ENCODE peak calls at places on chromosomes 13 and 19, in four cellular contexts. D, R, M and J are unnamed samples.

GRCh38 chr19:38528931-38529330 is 88.8 kb downstream of the MAP4K1 start:
- DNase-seq in D (no peak), R (no peak), M (no peak), J (no peak)

GRCh38 chr13:35744144-35744543 is 267.7 kb upstream of the MAB21L1 start:
- DNase-seq in M (no peak), R (no peak), D (no peak), J (no peak)

GRCh38 chr13:39336964-39337363 is 266.0 kb downstream of the LHFPL6 start:
- DNase-seq in M (no peak), R (no peak), D (no peak), J (no peak)

GRCh38 chr19:49475191-49475932 is 1.3 kb downstream of the FLT3LG start:
- DNase-seq in R (no peak), M (no peak), D (no peak), J (no peak)

GRCh38 chr13:25727776-25728175 is 324.0 kb downstream of the SHISA2 start:
- DNase-seq in D (no peak), M (no peak), R (no peak), J (no peak)

GRCh38 chr13:51767100-51767499 is 36.9 kb downstream of the DHRS12 start:
- DNase-seq in R (no peak), D (no peak), M (no peak), J (no peak)

GRCh38 chr13:111115051-111115840 is at the start of gene ARHGEF7:
- DNase-seq in D (no peak), R (no peak), M (no peak), J (no peak)

GRCh38 chr19:8935460-8935859 is 74.7 kb downstream of the MUC16 start:
- DNase-seq in D (no peak), M (no peak), R (no peak), J (no peak)

GRCh38 chr19:23547816-23548430 is 139.1 kb downstream of the ZNF675 start:
- DNase-seq in D (no peak), M (no peak), R (no peak), J (no peak)

GRCh38 chr13:24995225-24995804 is 100.6 kb upstream of the PABPC3 start:
- DNase-seq in R (peak; percentile 76), D (no peak), M (no peak), J (peak; percentile 61)

GRCh38 chr19:8161135-8161646 is 11.8 kb upstream of the FBN3 start:
- DNase-seq in D (no peak), M (no peak), R (no peak), J (no peak)

GRCh38 chr19:1122021-1122971 is 18.5 kb downstream of the GPX4 start:
- DNase-seq in R (no peak), M (no peak), D (no peak), J (no peak)

GRCh38 chr13:99980201-99981114 is 1.1 kb upstream of the ZIC2 start:
- DNase-seq in R (no peak), M (peak; percentile 85), D (no peak), J (peak; percentile 56)

GRCh38 chr13:56736966-56737365 is 403.8 kb upstream of the PRR20A start:
- DNase-seq in M (no peak), D (no peak), R (no peak), J (no peak)

GRCh38 chr19:18846862-18847515 is 15.2 kb downstream of the UPF1 start:
- DNase-seq in R (peak; percentile 83), M (peak; percentile 87), D (no peak), J (peak; percentile 82)

GRCh38 chr19:51469162-51469561 is 9.2 kb upstream of the CEACAM18 start:
- DNase-seq in M (no peak), R (no peak), D (no peak), J (no peak)

GRCh38 chr19:29926801-29927200 is 15.2 kb upstream of the URI1 start:
- DNase-seq in M (no peak), D (no peak), R (no peak), J (no peak)

GRCh38 chr13:58744686-58745085 is 1113.1 kb downstream of the PCDH17 start:
- DNase-seq in R (no peak), M (no peak), D (no peak), J (no peak)

GRCh38 chr13:33349996-33350826 is 64.7 kb upstream of the STARD13 start:
- DNase-seq in M (peak; percentile 87), R (peak; percentile 41), D (no peak), J (peak; percentile 67)

GRCh38 chr13:45500492-45501174 is 35.9 kb downstream of the COG3 start:
- DNase-seq in M (no peak), D (no peak), R (no peak), J (no peak)

GRCh38 chr13:41668130-41668757 is 210.9 kb downstream of the RGCC start:
- DNase-seq in R (peak; percentile 70), M (no peak), D (no peak), J (peak; percentile 89)

GRCh38 chr19:4362871-4363545 is 19.6 kb downstream of the MPND start:
- DNase-seq in D (no peak), R (no peak), M (no peak), J (no peak)

GRCh38 chr19:38055655-38056521 is 148.9 kb downstream of the SIPA1L3 start:
- DNase-seq in D (no peak), M (no peak), R (no peak), J (no peak)

GRCh38 chr13:64471916-64472315 is 2758.2 kb downstream of the PCDH9 start:
- DNase-seq in D (no peak), R (no peak), M (no peak), J (no peak)

GRCh38 chr19:658916-659839 is 3.8 kb downstream of the RNF126 start:
- DNase-seq in M (peak; percentile 56), D (no peak), R (no peak), J (peak; percentile 88)

GRCh38 chr19:44684892-44685847 is 13.8 kb upstream of the CEACAM16 start:
- DNase-seq in M (no peak), R (no peak), D (peak; percentile 38), J (peak; percentile 74)

GRCh38 chr19:35868172-35868822 is at the start of gene APLP1:
- DNase-seq in R (no peak), D (no peak), M (peak; percentile 95), J (peak; percentile 79)

GRCh38 chr19:51016798-51017683 is 2.5 kb downstream of the KLK10 start:
- DNase-seq in D (no peak), R (peak; percentile 9), M (peak; percentile 88), J (peak; percentile 32)

GRCh38 chr13:106352850-106353249 is 182.6 kb downstream of the EFNB2 start:
- DNase-seq in R (no peak), D (no peak), M (no peak), J (no peak)

GRCh38 chr19:3506384-3507340 is 551 bp downstream of the FZR1 start:
- DNase-seq in D (no peak), R (peak; percentile 12), M (no peak), J (peak; percentile 47)

GRCh38 chr13:114038211-114038613 is 64.3 kb upstream of the C13orf46 start:
- DNase-seq in R (no peak), M (no peak), D (no peak), J (no peak)

GRCh38 chr13:114132419-114133121 is at the start of gene RASA3:
- DNase-seq in R (peak; percentile 54), D (no peak), M (peak; percentile 88), J (peak; percentile 66)

DNA sequence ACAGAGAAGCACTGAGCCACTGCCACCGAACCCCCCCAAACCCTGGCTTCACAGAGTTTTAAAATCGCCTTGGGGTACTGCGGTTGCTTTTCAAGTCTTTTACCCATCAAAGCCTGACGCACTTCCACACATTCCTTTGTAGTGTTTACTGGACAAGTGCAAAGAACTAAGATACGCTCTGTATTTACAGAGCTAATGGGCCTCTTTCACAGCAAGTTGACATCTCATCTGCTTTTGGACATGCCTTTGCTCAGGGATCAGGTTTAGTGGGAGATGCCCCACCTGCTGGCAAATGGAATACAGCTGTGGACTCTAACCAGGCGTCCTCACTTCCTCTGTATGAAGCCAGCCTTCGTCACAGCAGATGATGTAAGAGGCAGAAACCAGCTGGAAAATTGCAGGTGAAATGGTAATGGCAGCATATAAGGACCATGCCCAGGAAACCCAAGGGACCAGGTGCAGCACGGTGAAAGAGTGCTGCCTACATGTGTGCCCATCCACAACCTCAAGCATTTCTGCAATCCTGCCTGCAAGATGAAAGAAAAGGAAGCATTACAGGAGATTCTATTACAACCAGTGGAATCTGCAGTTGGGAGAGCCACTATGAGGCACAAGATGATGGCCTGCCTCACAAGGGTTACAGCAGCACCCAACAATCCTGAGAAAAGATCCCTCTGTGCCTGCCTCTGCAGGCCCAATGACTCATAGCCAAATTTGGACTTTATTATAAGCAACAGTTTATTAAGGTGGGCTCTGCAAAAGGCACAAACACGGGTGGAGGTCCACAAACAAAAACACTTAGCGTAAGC is 34.7 kb downstream of the BRD4 start:
- DNase-seq in D (no peak), R (no peak), M (no peak), J (no peak)
- TF ChIP-seq CTCF in D (no peak), R (peak; percentile 15), M (no peak), J (no peak)

GRCh38 chr13:43787998-43788397 is 1.2 kb upstream of the ENOX1 start:
- DNase-seq in M (no peak), R (peak; percentile 16), D (no peak), J (no peak)
- H3K4me3 ChIP-seq in M (no peak overlapping the region), R (no peak overlapping the region), D (peak overlapping the region; percentile 83), J (no peak overlapping the region)

GRCh38 chr19:2253106-2254051 is 2.8 kb downstream of the JSRP1 start:
- DNase-seq in R (no peak), D (no peak), M (peak; percentile 58), J (no peak)
- TF ChIP-seq CTCF in R (no peak), D (no peak), M (no peak), J (no peak)

GRCh38 chr19:6737873-6738725 is 719 bp upstream of the GPR108 start:
- DNase-seq in D (peak; percentile 98), R (peak; percentile 100), M (peak; percentile 87), J (peak; percentile 86)
- H3K4me3 ChIP-seq in D (peak overlapping the region; percentile 88), R (no peak overlapping the region), M (no peak overlapping the region), J (peak overlapping the region; percentile 89)

GRCh38 chr19:12785431-12786011 is 5.8 kb upstream of the JUNB start:
- DNase-seq in D (no peak), M (no peak), R (no peak), J (no peak)
- TF ChIP-seq CTCF in D (no peak), M (no peak), R (no peak), J (no peak)

DNA sequence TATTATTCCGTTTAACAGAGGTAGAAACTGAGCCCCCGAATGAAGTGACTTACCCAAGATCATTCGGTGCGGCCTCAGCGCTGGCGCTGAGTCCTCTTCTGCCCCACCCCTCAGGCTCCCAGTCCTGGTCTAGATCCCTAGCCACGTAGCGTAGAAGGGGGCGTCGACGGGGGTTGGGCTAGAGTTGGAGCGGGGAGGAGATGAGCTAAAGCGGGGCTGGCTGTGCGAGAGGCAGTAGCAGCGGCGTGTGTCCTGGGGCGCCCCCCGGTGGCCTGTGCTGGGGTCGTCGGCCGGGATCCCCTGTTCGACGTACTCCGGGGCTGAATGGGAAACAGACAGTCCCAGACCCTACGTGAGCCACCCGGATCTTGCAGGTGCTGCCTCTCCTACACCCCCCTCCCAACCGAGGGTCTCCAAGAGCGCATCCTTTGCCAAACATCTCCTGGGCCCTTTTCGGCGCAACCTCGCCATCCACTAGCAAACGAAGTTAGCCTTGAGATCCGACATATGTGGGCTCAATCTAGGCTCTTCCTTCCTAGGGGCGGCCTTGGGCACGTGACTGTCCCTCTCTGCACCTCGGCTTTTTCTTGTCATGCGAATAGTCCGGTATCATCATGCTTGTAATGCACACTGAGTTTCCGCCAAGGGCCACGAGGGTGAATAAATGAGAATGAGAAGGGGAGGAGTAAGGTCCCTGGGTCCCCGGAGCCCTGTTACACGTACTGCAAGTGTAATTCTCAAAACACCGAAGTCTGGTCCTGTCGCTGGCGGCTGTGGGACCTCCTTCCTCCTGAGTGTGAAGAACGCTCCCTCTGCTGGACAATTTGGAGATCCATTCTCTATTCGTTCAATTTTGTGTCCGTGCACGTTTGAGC is 47.7 kb downstream of the CYP4F22 start:
- DNase-seq in R (peak; percentile 87), M (peak; percentile 91), D (peak; percentile 76), J (peak; percentile 87)
- H3K4me3 ChIP-seq in R (peak overlapping the region; percentile 6), M (no peak overlapping the region), D (peak overlapping the region; percentile 53), J (no peak overlapping the region)